ENCODE peak calls at places on chromosomes 11 and 22, in ten cellular contexts. C, Y, X, B, A, S, R, Q, P and H are unnamed samples.

GRCh38 chr11:83241291-83241946 is 44.7 kb downstream of the CCDC90B start:
- DNase-seq in C (peak), Y (peak), X (no peak), B (peak), A (peak), S (no peak), R (peak), Q (peak), P (peak), H (no peak)

GRCh38 chr11:5364214-5364613 is 12.9 kb downstream of the OR51B6 start:
- DNase-seq in C (no peak), Y (no peak), X (no peak), B (peak), A (no peak), S (no peak), R (peak), Q (no peak), P (no peak), H (no peak)

GRCh38 chr22:21713428-21714058 is 22.1 kb downstream of the YPEL1 start:
- DNase-seq in C (no peak), Y (no peak), X (no peak), B (no peak), A (peak), S (no peak), R (no peak), Q (no peak), P (no peak), H (no peak)

GRCh38 chr11:126404367-126404766 is 48.9 kb downstream of the ST3GAL4 start:
- DNase-seq in C (no peak), Y (no peak), X (no peak), B (no peak), A (peak), S (no peak), R (no peak), Q (no peak), P (no peak), H (no peak)

GRCh38 chr11:69053169-69053477 is 4.4 kb downstream of the TPCN2 start:
- DNase-seq in C (no peak), Y (no peak), X (no peak), B (no peak), A (no peak), S (no peak), R (no peak), Q (no peak), P (no peak), H (no peak)

GRCh38 chr11:112227002-112227401 is 774 bp downstream of the PTS start:
- DNase-seq in C (no peak), Y (peak), X (no peak), B (peak), A (peak), S (no peak), R (peak), Q (no peak), P (peak), H (no peak)

GRCh38 chr11:36702330-36703054 is 104.5 kb upstream of the RAG2 start:
- DNase-seq in C (peak), Y (peak), X (no peak), B (peak), A (peak), S (no peak), R (peak), Q (peak), P (peak), H (no peak)

GRCh38 chr11:110056956-110057355 is 36.2 kb upstream of the ZC3H12C start:
- DNase-seq in C (no peak), Y (no peak), X (no peak), B (no peak), A (no peak), S (no peak), R (no peak), Q (no peak), P (no peak), H (no peak)

GRCh38 chr22:41873391-41873790 is 40.5 kb downstream of the SREBF2 start:
- DNase-seq in C (no peak), Y (no peak), X (no peak), B (no peak), A (no peak), S (no peak), R (no peak), Q (no peak), P (no peak), H (no peak)

GRCh38 chr22:49993649-49994360 is 18.8 kb downstream of the IL17REL start:
- DNase-seq in C (no peak), Y (no peak), X (no peak), B (no peak), A (no peak), S (peak), R (no peak), Q (no peak), P (no peak), H (no peak)

GRCh38 chr22:30234786-30235470 is 11.6 kb downstream of the LIF start:
- DNase-seq in C (peak), Y (no peak), X (no peak), B (peak), A (no peak), S (no peak), R (no peak), Q (no peak), P (no peak), H (no peak)

GRCh38 chr11:75275581-75275980 is 35.0 kb downstream of the TPBGL start:
- DNase-seq in C (peak), Y (no peak), X (peak), B (no peak), A (no peak), S (no peak), R (no peak), Q (no peak), P (no peak), H (peak)

GRCh38 chr11:115623021-115623451 is 118.8 kb upstream of the CADM1 start:
- DNase-seq in C (no peak), Y (no peak), X (peak), B (peak), A (peak), S (no peak), R (peak), Q (no peak), P (peak), H (no peak)

GRCh38 chr11:75029836-75030631 is 41.3 kb downstream of the NEU3 start:
- DNase-seq in C (no peak), Y (no peak), X (no peak), B (no peak), A (no peak), S (no peak), R (peak), Q (no peak), P (no peak), H (no peak)

GRCh38 chr22:27857441-27857840 is 55.9 kb upstream of the MN1 start:
- DNase-seq in C (no peak), Y (no peak), X (no peak), B (no peak), A (no peak), S (no peak), R (no peak), Q (no peak), P (no peak), H (no peak)

GRCh38 chr11:92473736-92474135 is 249.1 kb downstream of the FAT3 start:
- DNase-seq in C (no peak), Y (no peak), X (no peak), B (no peak), A (peak), S (no peak), R (peak), Q (no peak), P (peak), H (no peak)

GRCh38 chr11:113160652-113161051 is 153.7 kb upstream of the TTC12 start:
- DNase-seq in C (no peak), Y (no peak), X (no peak), B (no peak), A (no peak), S (no peak), R (no peak), Q (no peak), P (no peak), H (no peak)

GRCh38 chr11:39541945-39542351 is 1917.5 kb downstream of the LRRC4C start:
- DNase-seq in C (no peak), Y (no peak), X (no peak), B (no peak), A (peak), S (no peak), R (no peak), Q (no peak), P (peak), H (no peak)

GRCh38 chr11:94885133-94885532 is 88.2 kb downstream of the CWC15 start:
- DNase-seq in C (no peak), Y (no peak), X (no peak), B (no peak), A (peak), S (no peak), R (no peak), Q (no peak), P (peak), H (no peak)

GRCh38 chr11:60948251-60948650 is 3.7 kb downstream of the SLC15A3 start:
- DNase-seq in C (no peak), Y (no peak), X (no peak), B (no peak), A (no peak), S (no peak), R (no peak), Q (no peak), P (no peak), H (no peak)

GRCh38 chr11:77559686-77560425 is 29.9 kb upstream of the AQP11 start:
- DNase-seq in C (no peak), Y (no peak), X (no peak), B (peak), A (peak), S (no peak), R (peak), Q (no peak), P (peak), H (no peak)

GRCh38 chr22:28978158-28978557 is 83.5 kb downstream of the C22orf31 start:
- DNase-seq in C (no peak), Y (no peak), X (peak), B (peak), A (peak), S (peak), R (peak), Q (no peak), P (peak), H (no peak)

GRCh38 chr22:23179381-23180294 is 671 bp upstream of the BCR start:
- DNase-seq in C (no peak), Y (peak), X (peak), B (no peak), A (peak), S (no peak), R (no peak), Q (no peak), P (no peak), H (no peak)

GRCh38 chr11:30914143-30914762 is 328.1 kb upstream of the MPPED2 start:
- DNase-seq in C (peak), Y (peak), X (peak), B (peak), A (peak), S (peak), R (peak), Q (peak), P (peak), H (no peak)

GRCh38 chr11:70913715-70914231 is 338.6 kb downstream of the SHANK2 start:
- DNase-seq in C (no peak), Y (no peak), X (no peak), B (no peak), A (no peak), S (no peak), R (no peak), Q (peak), P (no peak), H (no peak)

GRCh38 chr11:71354394-71355105 is 93.6 kb downstream of the DHCR7 start:
- DNase-seq in C (no peak), Y (no peak), X (no peak), B (no peak), A (no peak), S (no peak), R (no peak), Q (no peak), P (no peak), H (no peak)

GRCh38 chr22:49979587-49980264 is 19.2 kb downstream of the PIM3 start:
- DNase-seq in C (peak), Y (no peak), X (no peak), B (peak), A (peak), S (no peak), R (peak), Q (peak), P (no peak), H (peak)

GRCh38 chr11:126352163-126352562 is 3.3 kb upstream of the ST3GAL4 start:
- DNase-seq in C (no peak), Y (no peak), X (no peak), B (no peak), A (no peak), S (peak), R (no peak), Q (no peak), P (no peak), H (peak)

GRCh38 chr22:48306785-48307570 is 1520.7 kb downstream of the BRD1 start:
- DNase-seq in C (no peak), Y (no peak), X (no peak), B (no peak), A (no peak), S (no peak), R (no peak), Q (no peak), P (no peak), H (no peak)

GRCh38 chr22:43451651-43452050 is 39.8 kb downstream of the MPPED1 start:
- DNase-seq in C (peak), Y (no peak), X (no peak), B (no peak), A (no peak), S (no peak), R (no peak), Q (no peak), P (no peak), H (no peak)

GRCh38 chr11:116229581-116229980 is 543.2 kb downstream of the BUD13 start:
- DNase-seq in C (no peak), Y (no peak), X (no peak), B (no peak), A (no peak), S (no peak), R (no peak), Q (no peak), P (no peak), H (no peak)

GRCh38 chr11:64876835-64877341 is 1.5 kb downstream of the EHD1 start:
- DNase-seq in C (peak), Y (no peak), X (no peak), B (peak), A (peak), S (no peak), R (peak), Q (peak), P (peak), H (no peak)

GRCh38 chr11:19985106-19985505 is 175.2 kb downstream of the DBX1 start:
- DNase-seq in C (no peak), Y (no peak), X (no peak), B (no peak), A (no peak), S (no peak), R (no peak), Q (no peak), P (no peak), H (no peak)

GRCh38 chr11:119739021-119739703 is 10.2 kb upstream of the NECTIN1 start:
- DNase-seq in C (peak), Y (no peak), X (no peak), B (no peak), A (no peak), S (no peak), R (no peak), Q (no peak), P (no peak), H (no peak)

GRCh38 chr11:45922425-45923082 is at the start of gene LARGE2:
- DNase-seq in C (peak), Y (peak), X (peak), B (no peak), A (peak), S (peak), R (no peak), Q (peak), P (peak), H (peak)
- TF ChIP-seq CTCF in C (no peak), Y (no peak), X (no peak), B (no peak), A (no peak), S (no peak), R (no peak), Q (no peak), P (no peak), H (no peak)

DNA sequence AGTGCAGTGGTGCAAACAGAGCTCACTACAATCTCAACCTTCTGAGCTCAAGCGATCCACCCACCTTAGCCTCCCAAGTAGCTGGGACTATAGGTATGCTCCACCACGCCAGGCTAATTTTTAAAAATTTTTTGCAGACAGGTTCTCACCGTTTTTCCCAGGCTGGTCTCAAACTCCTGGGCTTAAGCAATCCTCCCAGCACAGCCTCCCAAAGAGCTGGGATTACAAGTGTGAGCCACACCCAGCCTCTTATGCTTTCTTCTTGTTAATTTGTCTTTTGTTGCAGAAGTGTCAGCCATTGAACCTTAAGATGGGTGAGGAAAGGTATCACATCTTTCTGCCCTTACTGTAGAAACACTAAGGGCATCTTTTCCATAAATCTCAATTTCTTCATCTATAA is 34.9 kb downstream of the DENND5A start:
- DNase-seq in C (no peak), Y (no peak), X (no peak), B (no peak), A (no peak), S (no peak), R (no peak), Q (no peak), P (no peak), H (no peak)
- TF ChIP-seq CTCF in C (no peak), Y (no peak), X (no peak), B (no peak), A (no peak), S (no peak), R (no peak), Q (no peak), P (no peak), H (no peak)

DNA sequence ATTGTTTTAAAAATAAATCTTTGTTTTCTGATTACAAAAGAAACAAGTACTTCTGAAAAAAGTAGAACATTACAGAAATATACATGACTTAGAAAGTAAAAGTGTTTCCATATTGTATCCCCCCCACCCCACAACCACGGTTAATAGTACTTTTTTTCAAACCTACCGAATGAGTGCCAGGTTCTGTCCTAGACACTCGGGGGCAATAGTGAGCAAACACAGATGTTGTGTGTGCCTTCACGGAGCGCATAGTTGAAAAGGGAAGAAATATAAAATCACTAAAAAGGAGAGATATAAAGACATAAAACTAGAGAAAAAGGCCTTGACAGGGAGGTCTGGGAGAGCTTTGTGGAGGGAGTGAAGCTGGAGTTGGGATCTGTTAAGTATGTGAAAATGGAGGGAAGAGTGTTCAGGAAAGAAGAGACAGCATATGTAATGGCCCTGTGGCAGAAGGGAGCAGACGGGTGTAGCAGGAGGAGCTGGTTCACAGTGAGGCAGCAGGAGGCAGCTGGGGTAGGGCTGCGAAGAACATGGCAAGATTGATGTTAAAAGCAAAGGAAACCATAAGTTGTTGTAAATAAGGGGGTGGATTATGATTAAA is 42.1 kb upstream of the ALX4 start:
- DNase-seq in C (no peak), Y (no peak), X (no peak), B (peak), A (no peak), S (no peak), R (no peak), Q (no peak), P (no peak), H (no peak)
- TF ChIP-seq CTCF in C (no peak), Y (no peak), X (peak), B (no peak), A (no peak), S (no peak), R (peak), Q (no peak), P (no peak), H (no peak)

GRCh38 chr22:36773935-36774334 is 2.0 kb downstream of the IFT27 start:
- DNase-seq in C (no peak), Y (no peak), X (no peak), B (peak), A (peak), S (no peak), R (peak), Q (no peak), P (no peak), H (no peak)
- TF ChIP-seq CTCF in C (no peak), Y (no peak), X (peak), B (peak), A (peak), S (peak), R (peak), Q (peak), P (peak), H (peak)